ENCODE peak calls at places on chromosomes 5 and 9, in ten cellular contexts. W is WTC11; A is iris pigment epithelial cell; R is mesenchymal stem cell; N is heart right ventricle; B is upper lobe of left lung; G is PC-3; J is cardiac fibroblast; P is CD4-positive, CD25-positive, alpha-beta regulatory T cell; I is mammary epithelial cell. O is an unnamed sample.

GRCh38 chr9:114037961-114038723 is 40.0 kb downstream of the AMBP start:
- DNase-seq in W (peak), A (no peak), R (no peak), N (no peak), B (peak), G (no peak), J (no peak), P (no peak), I (no peak), O (no peak)

GRCh38 chr5:163894645-163895044 is 389.2 kb downstream of the MAT2B start:
- DNase-seq in W (no peak), A (peak), R (peak), N (no peak), B (no peak), G (peak), J (peak), P (no peak), I (peak), O (peak)

GRCh38 chr5:116514521-116514920 is 60.1 kb downstream of the SEMA6A start:
- DNase-seq in W (no peak), A (no peak), R (peak), N (no peak), B (no peak), G (no peak), J (no peak), P (no peak), I (no peak), O (no peak)

GRCh38 chr9:111831371-111832108 is 36.8 kb upstream of the SHOC1 start:
- DNase-seq in W (no peak), A (peak), R (no peak), N (no peak), B (no peak), G (no peak), J (no peak), P (no peak), I (peak), O (no peak)

GRCh38 chr9:105515811-105516413 is 42.0 kb upstream of the FKTN start:
- DNase-seq in W (peak), A (no peak), R (no peak), N (no peak), B (no peak), G (no peak), J (no peak), P (no peak), I (no peak), O (no peak)

GRCh38 chr9:94654165-94654894 is 15.0 kb upstream of the FBP1 start:
- DNase-seq in W (no peak), A (no peak), R (no peak), N (no peak), B (peak), G (no peak), J (no peak), P (no peak), I (peak), O (no peak)

GRCh38 chr5:54944364-54944763 is 41.0 kb downstream of the ESM1 start:
- DNase-seq in W (no peak), A (peak), R (peak), N (peak), B (no peak), G (peak), J (peak), P (peak), I (peak), O (peak)

GRCh38 chr9:13351768-13352386 is 72.4 kb upstream of the MPDZ start:
- DNase-seq in W (no peak), A (peak), R (peak), N (peak), B (no peak), G (peak), J (peak), P (peak), I (peak), O (peak)

GRCh38 chr5:176530983-176531901 is 6.0 kb downstream of the RNF44 start:
- DNase-seq in W (no peak), A (peak), R (no peak), N (no peak), B (no peak), G (no peak), J (no peak), P (no peak), I (no peak), O (no peak)